ENCODE peak calls at places on chromosome 22, in seven cellular contexts. One of them, this sample, is unnamed.

GRCh38 chr22:30943368-30943767 is 25.2 kb downstream of the MORC2 start:
- DNase-seq in KBM-7: no peak
- DNase-seq in uterus: no peak
- DNase-seq in NCI-H446 treated with DMSO at 0.1 percent for 48 hours: no peak
- DNase-seq in activated T-cell treated with anti-CD3 and anti-CD28 coated beads for 1 hour: peak
- DNase-seq in NCI-H1417: no peak
- DNase-seq in sciatic nerve: no peak
- DNase-seq in this sample: no peak

GRCh38 chr22:24741769-24742168 is 32.8 kb downstream of the PIWIL3 start:
- DNase-seq in KBM-7: no peak
- DNase-seq in uterus: no peak
- DNase-seq in NCI-H446 treated with DMSO at 0.1 percent for 48 hours: no peak
- DNase-seq in activated T-cell treated with anti-CD3 and anti-CD28 coated beads for 1 hour: no peak
- DNase-seq in NCI-H1417: no peak
- DNase-seq in sciatic nerve: no peak
- DNase-seq in this sample: no peak

GRCh38 chr22:31556627-31557203 is 60.4 kb downstream of the SFI1 start:
- DNase-seq in KBM-7: peak
- DNase-seq in uterus: no peak
- DNase-seq in NCI-H446 treated with DMSO at 0.1 percent for 48 hours: no peak
- DNase-seq in activated T-cell treated with anti-CD3 and anti-CD28 coated beads for 1 hour: no peak
- DNase-seq in NCI-H1417: peak
- DNase-seq in sciatic nerve: no peak
- DNase-seq in this sample: no peak

GRCh38 chr22:27799334-27800249 is 2.0 kb downstream of the MN1 start:
- DNase-seq in KBM-7: no peak
- DNase-seq in uterus: peak
- DNase-seq in NCI-H446 treated with DMSO at 0.1 percent for 48 hours: no peak
- DNase-seq in activated T-cell treated with anti-CD3 and anti-CD28 coated beads for 1 hour: no peak
- DNase-seq in NCI-H1417: no peak
- DNase-seq in sciatic nerve: peak
- DNase-seq in this sample: no peak

GRCh38 chr22:28142361-28142801 is 223.3 kb upstream of the PITPNB start:
- DNase-seq in KBM-7: no peak
- DNase-seq in uterus: peak
- DNase-seq in NCI-H446 treated with DMSO at 0.1 percent for 48 hours: peak
- DNase-seq in activated T-cell treated with anti-CD3 and anti-CD28 coated beads for 1 hour: no peak
- DNase-seq in NCI-H1417: no peak
- DNase-seq in sciatic nerve: no peak
- DNase-seq in this sample: no peak

GRCh38 chr22:48498526-48499331 is 1328.9 kb downstream of the BRD1 start:
- DNase-seq in KBM-7: no peak
- DNase-seq in uterus: no peak
- DNase-seq in NCI-H446 treated with DMSO at 0.1 percent for 48 hours: no peak
- DNase-seq in activated T-cell treated with anti-CD3 and anti-CD28 coated beads for 1 hour: no peak
- DNase-seq in NCI-H1417: no peak
- DNase-seq in sciatic nerve: no peak
- DNase-seq in this sample: no peak

GRCh38 chr22:49826603-49827306 is 918 bp downstream of the BRD1 start:
- DNase-seq in KBM-7: no peak
- DNase-seq in uterus: peak
- DNase-seq in NCI-H446 treated with DMSO at 0.1 percent for 48 hours: no peak
- DNase-seq in activated T-cell treated with anti-CD3 and anti-CD28 coated beads for 1 hour: peak
- DNase-seq in NCI-H1417: no peak
- DNase-seq in sciatic nerve: peak
- DNase-seq in this sample: peak

GRCh38 chr22:24181088-24181995 is at the start of gene SUSD2:
- DNase-seq in KBM-7: no peak
- DNase-seq in uterus: no peak
- DNase-seq in NCI-H446 treated with DMSO at 0.1 percent for 48 hours: peak
- DNase-seq in activated T-cell treated with anti-CD3 and anti-CD28 coated beads for 1 hour: no peak
- DNase-seq in NCI-H1417: no peak
- DNase-seq in sciatic nerve: no peak
- DNase-seq in this sample: peak

GRCh38 chr22:37643225-37643847 is 3.9 kb downstream of the SH3BP1 start:
- DNase-seq in KBM-7: peak
- DNase-seq in uterus: peak
- DNase-seq in NCI-H446 treated with DMSO at 0.1 percent for 48 hours: peak
- DNase-seq in activated T-cell treated with anti-CD3 and anti-CD28 coated beads for 1 hour: peak
- DNase-seq in NCI-H1417: peak
- DNase-seq in sciatic nerve: peak
- DNase-seq in this sample: peak

GRCh38 chr22:46734830-46735453 is 3.1 kb downstream of the CERK start:
- DNase-seq in KBM-7: peak
- DNase-seq in uterus: no peak
- DNase-seq in NCI-H446 treated with DMSO at 0.1 percent for 48 hours: no peak
- DNase-seq in activated T-cell treated with anti-CD3 and anti-CD28 coated beads for 1 hour: peak
- DNase-seq in NCI-H1417: no peak
- DNase-seq in sciatic nerve: no peak
- DNase-seq in this sample: peak

GRCh38 chr22:36385491-36386350 is 2.0 kb downstream of the MYH9 start:
- DNase-seq in KBM-7: no peak
- DNase-seq in uterus: peak
- DNase-seq in NCI-H446 treated with DMSO at 0.1 percent for 48 hours: no peak
- DNase-seq in activated T-cell treated with anti-CD3 and anti-CD28 coated beads for 1 hour: peak
- DNase-seq in NCI-H1417: peak
- DNase-seq in sciatic nerve: no peak
- DNase-seq in this sample: no peak

GRCh38 chr22:29691636-29692326 is 28.0 kb upstream of the CABP7 start:
- DNase-seq in KBM-7: no peak
- DNase-seq in uterus: no peak
- DNase-seq in NCI-H446 treated with DMSO at 0.1 percent for 48 hours: no peak
- DNase-seq in activated T-cell treated with anti-CD3 and anti-CD28 coated beads for 1 hour: no peak
- DNase-seq in NCI-H1417: no peak
- DNase-seq in sciatic nerve: no peak
- DNase-seq in this sample: no peak

GRCh38 chr22:45863981-45864751 is 112.8 kb downstream of the WNT7B start:
- DNase-seq in KBM-7: peak
- DNase-seq in uterus: no peak
- DNase-seq in NCI-H446 treated with DMSO at 0.1 percent for 48 hours: no peak
- DNase-seq in activated T-cell treated with anti-CD3 and anti-CD28 coated beads for 1 hour: peak
- DNase-seq in NCI-H1417: peak
- DNase-seq in sciatic nerve: peak
- DNase-seq in this sample: peak

GRCh38 chr22:49953680-49954344 is 6.8 kb upstream of the PIM3 start:
- DNase-seq in KBM-7: no peak
- DNase-seq in uterus: no peak
- DNase-seq in NCI-H446 treated with DMSO at 0.1 percent for 48 hours: no peak
- DNase-seq in activated T-cell treated with anti-CD3 and anti-CD28 coated beads for 1 hour: no peak
- DNase-seq in NCI-H1417: no peak
- DNase-seq in sciatic nerve: no peak
- DNase-seq in this sample: no peak

GRCh38 chr22:45542001-45542520 is 39.4 kb downstream of the FBLN1 start:
- DNase-seq in KBM-7: no peak
- DNase-seq in uterus: no peak
- DNase-seq in NCI-H446 treated with DMSO at 0.1 percent for 48 hours: no peak
- DNase-seq in activated T-cell treated with anti-CD3 and anti-CD28 coated beads for 1 hour: no peak
- DNase-seq in NCI-H1417: no peak
- DNase-seq in sciatic nerve: no peak
- DNase-seq in this sample: no peak

GRCh38 chr22:49503321-49503720 is 324.4 kb downstream of the BRD1 start:
- DNase-seq in KBM-7: no peak
- DNase-seq in uterus: no peak
- DNase-seq in NCI-H446 treated with DMSO at 0.1 percent for 48 hours: no peak
- DNase-seq in activated T-cell treated with anti-CD3 and anti-CD28 coated beads for 1 hour: no peak
- DNase-seq in NCI-H1417: no peak
- DNase-seq in sciatic nerve: no peak
- DNase-seq in this sample: no peak

GRCh38 chr22:27573992-27574391 is 227.6 kb downstream of the MN1 start:
- DNase-seq in KBM-7: no peak
- DNase-seq in uterus: no peak
- DNase-seq in NCI-H446 treated with DMSO at 0.1 percent for 48 hours: no peak
- DNase-seq in activated T-cell treated with anti-CD3 and anti-CD28 coated beads for 1 hour: no peak
- DNase-seq in NCI-H1417: no peak
- DNase-seq in sciatic nerve: no peak
- DNase-seq in this sample: no peak

GRCh38 chr22:29040385-29041275 is 21.0 kb downstream of the C22orf31 start:
- DNase-seq in KBM-7: peak
- DNase-seq in uterus: peak
- DNase-seq in NCI-H446 treated with DMSO at 0.1 percent for 48 hours: peak
- DNase-seq in activated T-cell treated with anti-CD3 and anti-CD28 coated beads for 1 hour: peak
- DNase-seq in NCI-H1417: peak
- DNase-seq in sciatic nerve: peak
- DNase-seq in this sample: peak

GRCh38 chr22:33706100-33706499 is 214.2 kb downstream of the LARGE1 start:
- DNase-seq in KBM-7: no peak
- DNase-seq in uterus: no peak
- DNase-seq in NCI-H446 treated with DMSO at 0.1 percent for 48 hours: no peak
- DNase-seq in activated T-cell treated with anti-CD3 and anti-CD28 coated beads for 1 hour: no peak
- DNase-seq in NCI-H1417: no peak
- DNase-seq in sciatic nerve: no peak
- DNase-seq in this sample: no peak

GRCh38 chr22:18947905-18948304 is 11.8 kb upstream of the PRODH start:
- DNase-seq in KBM-7: no peak
- DNase-seq in uterus: peak
- DNase-seq in NCI-H446 treated with DMSO at 0.1 percent for 48 hours: no peak
- DNase-seq in activated T-cell treated with anti-CD3 and anti-CD28 coated beads for 1 hour: no peak
- DNase-seq in NCI-H1417: no peak
- DNase-seq in sciatic nerve: peak
- DNase-seq in this sample: no peak

GRCh38 chr22:27391092-27391770 is 410.3 kb downstream of the MN1 start:
- DNase-seq in KBM-7: no peak
- DNase-seq in uterus: peak
- DNase-seq in NCI-H446 treated with DMSO at 0.1 percent for 48 hours: no peak
- DNase-seq in activated T-cell treated with anti-CD3 and anti-CD28 coated beads for 1 hour: no peak
- DNase-seq in NCI-H1417: no peak
- DNase-seq in sciatic nerve: peak
- DNase-seq in this sample: no peak

GRCh38 chr22:25726241-25726640 is 15.7 kb upstream of the MYO18B start:
- DNase-seq in KBM-7: no peak
- DNase-seq in uterus: no peak
- DNase-seq in NCI-H446 treated with DMSO at 0.1 percent for 48 hours: no peak
- DNase-seq in activated T-cell treated with anti-CD3 and anti-CD28 coated beads for 1 hour: no peak
- DNase-seq in NCI-H1417: no peak
- DNase-seq in sciatic nerve: no peak
- DNase-seq in this sample: no peak

GRCh38 chr22:25059438-25059837 is 106.9 kb downstream of the KIAA1671 start:
- DNase-seq in KBM-7: no peak
- DNase-seq in uterus: no peak
- DNase-seq in NCI-H446 treated with DMSO at 0.1 percent for 48 hours: no peak
- DNase-seq in activated T-cell treated with anti-CD3 and anti-CD28 coated beads for 1 hour: no peak
- DNase-seq in NCI-H1417: no peak
- DNase-seq in sciatic nerve: no peak
- DNase-seq in this sample: no peak

GRCh38 chr22:25774575-25775026 is 32.6 kb downstream of the MYO18B start:
- DNase-seq in KBM-7: no peak
- DNase-seq in uterus: no peak
- DNase-seq in NCI-H446 treated with DMSO at 0.1 percent for 48 hours: no peak
- DNase-seq in activated T-cell treated with anti-CD3 and anti-CD28 coated beads for 1 hour: no peak
- DNase-seq in NCI-H1417: no peak
- DNase-seq in sciatic nerve: no peak
- DNase-seq in this sample: no peak

GRCh38 chr22:23859201-23859600 is 1.5 kb downstream of the SLC2A11 start:
- DNase-seq in KBM-7: no peak
- DNase-seq in uterus: no peak
- DNase-seq in NCI-H446 treated with DMSO at 0.1 percent for 48 hours: no peak
- DNase-seq in activated T-cell treated with anti-CD3 and anti-CD28 coated beads for 1 hour: no peak
- DNase-seq in NCI-H1417: no peak
- DNase-seq in sciatic nerve: no peak
- DNase-seq in this sample: no peak

GRCh38 chr22:40203568-40203967 is 25.8 kb downstream of the TNRC6B start:
- DNase-seq in KBM-7: no peak
- DNase-seq in uterus: no peak
- DNase-seq in NCI-H446 treated with DMSO at 0.1 percent for 48 hours: no peak
- DNase-seq in activated T-cell treated with anti-CD3 and anti-CD28 coated beads for 1 hour: no peak
- DNase-seq in NCI-H1417: no peak
- DNase-seq in sciatic nerve: no peak
- DNase-seq in this sample: no peak

GRCh38 chr22:40426671-40427070 is 56.3 kb downstream of the SGSM3 start:
- DNase-seq in KBM-7: no peak
- DNase-seq in uterus: no peak
- DNase-seq in NCI-H446 treated with DMSO at 0.1 percent for 48 hours: no peak
- DNase-seq in activated T-cell treated with anti-CD3 and anti-CD28 coated beads for 1 hour: no peak
- DNase-seq in NCI-H1417: peak
- DNase-seq in sciatic nerve: no peak
- DNase-seq in this sample: no peak

GRCh38 chr22:25766418-25766817 is 24.4 kb downstream of the MYO18B start:
- DNase-seq in KBM-7: no peak
- DNase-seq in uterus: no peak
- DNase-seq in NCI-H446 treated with DMSO at 0.1 percent for 48 hours: no peak
- DNase-seq in activated T-cell treated with anti-CD3 and anti-CD28 coated beads for 1 hour: no peak
- DNase-seq in NCI-H1417: no peak
- DNase-seq in sciatic nerve: no peak
- DNase-seq in this sample: no peak

GRCh38 chr22:26763633-26764295 is 106.4 kb downstream of the MIAT start:
- DNase-seq in KBM-7: no peak
- DNase-seq in uterus: no peak
- DNase-seq in NCI-H446 treated with DMSO at 0.1 percent for 48 hours: no peak
- DNase-seq in activated T-cell treated with anti-CD3 and anti-CD28 coated beads for 1 hour: no peak
- DNase-seq in NCI-H1417: peak
- DNase-seq in sciatic nerve: no peak
- DNase-seq in this sample: no peak

GRCh38 chr22:31212783-31213626 is 907 bp downstream of the LIMK2 start:
- DNase-seq in KBM-7: no peak
- DNase-seq in uterus: no peak
- DNase-seq in NCI-H446 treated with DMSO at 0.1 percent for 48 hours: no peak
- DNase-seq in activated T-cell treated with anti-CD3 and anti-CD28 coated beads for 1 hour: no peak
- DNase-seq in NCI-H1417: no peak
- DNase-seq in sciatic nerve: no peak
- DNase-seq in this sample: no peak

GRCh38 chr22:19148417-19149046 is 1.6 kb downstream of the GSC2 start:
- DNase-seq in KBM-7: no peak
- DNase-seq in uterus: no peak
- DNase-seq in NCI-H446 treated with DMSO at 0.1 percent for 48 hours: no peak
- DNase-seq in activated T-cell treated with anti-CD3 and anti-CD28 coated beads for 1 hour: no peak
- DNase-seq in NCI-H1417: no peak
- DNase-seq in sciatic nerve: no peak
- DNase-seq in this sample: no peak

GRCh38 chr22:19986011-19986409 is 30.6 kb downstream of the ARVCF start:
- DNase-seq in KBM-7: no peak
- DNase-seq in uterus: no peak
- DNase-seq in NCI-H446 treated with DMSO at 0.1 percent for 48 hours: no peak
- DNase-seq in activated T-cell treated with anti-CD3 and anti-CD28 coated beads for 1 hour: no peak
- DNase-seq in NCI-H1417: no peak
- DNase-seq in sciatic nerve: no peak
- DNase-seq in this sample: no peak

GRCh38 chr22:46150615-46151423 is 493 bp downstream of the PPARA start:
- DNase-seq in KBM-7: peak
- DNase-seq in uterus: no peak
- DNase-seq in NCI-H446 treated with DMSO at 0.1 percent for 48 hours: no peak
- DNase-seq in activated T-cell treated with anti-CD3 and anti-CD28 coated beads for 1 hour: peak
- DNase-seq in NCI-H1417: no peak
- DNase-seq in sciatic nerve: peak
- DNase-seq in this sample: no peak

This sample was measured in left colon.